ENCODE peak calls at places on chromosomes 12 and 14, in six cellular contexts. One of them, this sample, is unnamed.

GRCh38 chr12:93756295-93756694 is 79.1 kb downstream of the CRADD start:
- DNase-seq in K562: no peak
- DNase-seq in HCT116: no peak
- DNase-seq in SK-N-SH: no peak
- DNase-seq in HepG2: no peak
- DNase-seq in GM12878: no peak
- DNase-seq in this sample: no peak

GRCh38 chr12:66190519-66191406 is 1.7 kb downstream of the IRAK3 start:
- DNase-seq in K562: no peak
- DNase-seq in HCT116: no peak
- DNase-seq in SK-N-SH: no peak
- DNase-seq in HepG2: no peak
- DNase-seq in GM12878: no peak
- DNase-seq in this sample: no peak

GRCh38 chr12:109446869-109447268 is 30.2 kb downstream of the KCTD10 start:
- DNase-seq in K562: no peak
- DNase-seq in HCT116: no peak
- DNase-seq in SK-N-SH: no peak
- DNase-seq in HepG2: no peak
- DNase-seq in GM12878: no peak
- DNase-seq in this sample: no peak

GRCh38 chr14:55889124-55889523 is 229.1 kb upstream of the PELI2 start:
- DNase-seq in K562: no peak
- DNase-seq in HCT116: no peak
- DNase-seq in SK-N-SH: no peak
- DNase-seq in HepG2: no peak
- DNase-seq in GM12878: no peak
- DNase-seq in this sample: no peak

GRCh38 chr14:55133416-55133815 is 4.4 kb downstream of the LGALS3 start:
- DNase-seq in K562: peak
- DNase-seq in HCT116: peak
- DNase-seq in SK-N-SH: peak
- DNase-seq in HepG2: no peak
- DNase-seq in GM12878: no peak
- DNase-seq in this sample: no peak

GRCh38 chr14:91911474-91912032 is 35.9 kb downstream of the FBLN5 start:
- DNase-seq in K562: peak
- DNase-seq in HCT116: peak
- DNase-seq in SK-N-SH: peak
- DNase-seq in HepG2: peak
- DNase-seq in GM12878: peak
- DNase-seq in this sample: no peak

GRCh38 chr14:68396411-68396930 is 396.4 kb downstream of the ZFP36L1 start:
- DNase-seq in K562: no peak
- DNase-seq in HCT116: no peak
- DNase-seq in SK-N-SH: no peak
- DNase-seq in HepG2: no peak
- DNase-seq in GM12878: no peak
- DNase-seq in this sample: no peak

GRCh38 chr12:7142057-7142644 is 12.0 kb downstream of the CLSTN3 start:
- DNase-seq in K562: peak
- DNase-seq in HCT116: no peak
- DNase-seq in SK-N-SH: peak
- DNase-seq in HepG2: peak
- DNase-seq in GM12878: no peak
- DNase-seq in this sample: no peak

GRCh38 chr14:42214981-42215491 is 608.4 kb downstream of the LRFN5 start:
- DNase-seq in K562: no peak
- DNase-seq in HCT116: no peak
- DNase-seq in SK-N-SH: no peak
- DNase-seq in HepG2: no peak
- DNase-seq in GM12878: no peak
- DNase-seq in this sample: no peak

GRCh38 chr14:91980157-91980556 is 32.7 kb upstream of the FBLN5 start:
- DNase-seq in K562: peak
- DNase-seq in HCT116: peak
- DNase-seq in SK-N-SH: no peak
- DNase-seq in HepG2: no peak
- DNase-seq in GM12878: peak
- DNase-seq in this sample: no peak

GRCh38 chr14:29927596-29928341 is at the start of gene PRKD1:
- DNase-seq in K562: peak
- DNase-seq in HCT116: no peak
- DNase-seq in SK-N-SH: peak
- DNase-seq in HepG2: peak
- DNase-seq in GM12878: no peak
- DNase-seq in this sample: no peak

GRCh38 chr14:51614707-51615106 is 37.0 kb upstream of the FRMD6 start:
- DNase-seq in K562: no peak
- DNase-seq in HCT116: no peak
- DNase-seq in SK-N-SH: no peak
- DNase-seq in HepG2: no peak
- DNase-seq in GM12878: no peak
- DNase-seq in this sample: no peak

GRCh38 chr14:55458800-55459577 is 18.6 kb upstream of the TBPL2 start:
- DNase-seq in K562: no peak
- DNase-seq in HCT116: no peak
- DNase-seq in SK-N-SH: no peak
- DNase-seq in HepG2: no peak
- DNase-seq in GM12878: no peak
- DNase-seq in this sample: no peak

GRCh38 chr14:35140718-35141581 is 18.6 kb downstream of the PRORP start:
- DNase-seq in K562: no peak
- DNase-seq in HCT116: no peak
- DNase-seq in SK-N-SH: peak
- DNase-seq in HepG2: peak
- DNase-seq in GM12878: no peak
- DNase-seq in this sample: no peak

GRCh38 chr14:43540948-43541347 is 966.1 kb downstream of the FSCB start:
- DNase-seq in K562: no peak
- DNase-seq in HCT116: no peak
- DNase-seq in SK-N-SH: peak
- DNase-seq in HepG2: peak
- DNase-seq in GM12878: no peak
- DNase-seq in this sample: peak

GRCh38 chr14:26984318-26985177 is 386.7 kb upstream of the NOVA1 start:
- DNase-seq in K562: peak
- DNase-seq in HCT116: peak
- DNase-seq in SK-N-SH: peak
- DNase-seq in HepG2: peak
- DNase-seq in GM12878: no peak
- DNase-seq in this sample: peak

GRCh38 chr12:121240484-121241202 is 30.7 kb downstream of the P2RX4 start:
- DNase-seq in K562: peak
- DNase-seq in HCT116: no peak
- DNase-seq in SK-N-SH: no peak
- DNase-seq in HepG2: no peak
- DNase-seq in GM12878: no peak
- DNase-seq in this sample: peak

GRCh38 chr12:19003110-19003509 is 126.4 kb upstream of the PLEKHA5 start:
- DNase-seq in K562: no peak
- DNase-seq in HCT116: no peak
- DNase-seq in SK-N-SH: no peak
- DNase-seq in HepG2: no peak
- DNase-seq in GM12878: no peak
- DNase-seq in this sample: no peak

GRCh38 chr12:132460571-132460970 is 29.4 kb upstream of the FBRSL1 start:
- DNase-seq in K562: peak
- DNase-seq in HCT116: no peak
- DNase-seq in SK-N-SH: no peak
- DNase-seq in HepG2: peak
- DNase-seq in GM12878: no peak
- DNase-seq in this sample: no peak

DNA sequence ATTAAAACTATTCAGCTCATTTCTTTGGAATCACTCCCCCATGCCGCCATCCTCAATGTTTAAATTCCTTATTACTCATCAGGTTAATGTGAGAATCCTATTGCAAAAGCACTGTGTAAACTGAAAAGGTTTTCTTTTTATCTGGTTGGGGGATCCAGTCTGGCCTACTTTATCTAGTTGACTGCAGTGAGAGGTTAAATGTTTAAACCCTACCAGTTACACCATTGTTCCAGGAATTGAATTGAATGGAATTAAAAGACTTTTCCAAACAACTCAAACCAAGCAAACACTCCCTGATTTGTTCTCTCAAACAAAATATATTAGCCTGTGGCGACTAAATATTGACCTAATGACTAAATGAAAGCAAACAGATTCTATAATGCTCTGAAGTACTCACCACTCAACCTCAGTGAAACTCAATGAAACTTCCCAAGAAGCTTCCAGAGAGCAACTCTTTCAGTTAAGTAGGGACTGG is 100.5 kb downstream of the VEZT start:
- DNase-seq in K562: no peak
- DNase-seq in HCT116: no peak
- DNase-seq in SK-N-SH: no peak
- DNase-seq in HepG2: peak
- DNase-seq in GM12878: no peak
- DNase-seq in this sample: no peak
- TF ChIP-seq JUND in K562: no peak
- TF ChIP-seq JUND in HCT116: no peak
- TF ChIP-seq JUND in SK-N-SH: no peak
- TF ChIP-seq JUND in HepG2: no peak
- TF ChIP-seq JUND in GM12878: no peak
- TF ChIP-seq JUND in this sample: no peak

GRCh38 chr14:99100871-99101270 is 171.1 kb downstream of the BCL11B start:
- DNase-seq in K562: no peak
- DNase-seq in HCT116: no peak
- DNase-seq in SK-N-SH: no peak
- DNase-seq in HepG2: no peak
- DNase-seq in GM12878: no peak
- DNase-seq in this sample: no peak

GRCh38 chr14:99098199-99098598 is 173.8 kb downstream of the BCL11B start:
- DNase-seq in K562: no peak
- DNase-seq in HCT116: no peak
- DNase-seq in SK-N-SH: no peak
- DNase-seq in HepG2: no peak
- DNase-seq in GM12878: no peak
- DNase-seq in this sample: no peak

GRCh38 chr14:99101826-99102461 is 170.1 kb downstream of the BCL11B start:
- DNase-seq in K562: no peak
- DNase-seq in HCT116: no peak
- DNase-seq in SK-N-SH: no peak
- DNase-seq in HepG2: no peak
- DNase-seq in GM12878: no peak
- DNase-seq in this sample: no peak

GRCh38 chr14:99095369-99095768 is 176.6 kb downstream of the BCL11B start:
- DNase-seq in K562: no peak
- DNase-seq in HCT116: no peak
- DNase-seq in SK-N-SH: no peak
- DNase-seq in HepG2: no peak
- DNase-seq in GM12878: no peak
- DNase-seq in this sample: no peak

DNA sequence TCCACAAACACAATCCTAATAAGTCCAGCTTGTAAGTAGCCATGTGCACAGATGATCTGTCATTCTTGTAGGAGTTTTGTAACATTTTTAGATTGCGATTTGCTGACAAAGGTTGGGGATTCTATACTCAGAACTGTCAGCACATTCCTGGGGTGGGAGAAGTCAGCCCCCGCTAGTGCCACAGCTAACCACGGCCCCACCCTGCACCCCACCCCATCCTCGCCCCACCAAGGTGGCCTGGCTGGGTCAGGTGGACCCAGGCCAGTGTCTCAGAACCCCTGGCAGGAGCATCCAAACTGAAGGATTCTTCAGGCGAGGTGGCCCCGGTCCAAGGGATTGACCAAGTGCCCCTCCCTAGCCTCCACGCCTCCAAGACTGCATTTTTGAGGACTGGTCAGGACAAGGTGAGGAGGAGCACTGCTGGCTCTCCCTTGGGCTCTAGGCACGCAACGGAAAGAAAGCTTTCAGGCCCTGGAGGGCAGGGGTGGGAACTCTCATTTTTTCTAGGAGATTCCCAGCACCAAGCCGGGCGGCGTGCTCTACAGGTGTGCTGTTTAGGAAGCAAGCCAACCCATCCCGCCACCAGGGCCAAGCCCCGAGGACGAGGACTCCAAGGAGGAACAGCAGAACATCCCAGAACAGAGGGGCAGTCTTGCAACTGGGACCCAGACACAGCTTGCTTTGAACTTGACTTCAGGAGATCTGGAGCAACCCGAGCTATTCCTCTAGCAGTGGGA is 172.8 kb downstream of the BCL11B start:
- DNase-seq in K562: no peak
- DNase-seq in HCT116: no peak
- DNase-seq in SK-N-SH: no peak
- DNase-seq in HepG2: no peak
- DNase-seq in GM12878: no peak
- DNase-seq in this sample: no peak
- H2AFZ ChIP-seq in K562: no peak
- H2AFZ ChIP-seq in HCT116: no peak
- H2AFZ ChIP-seq in SK-N-SH: no peak
- H2AFZ ChIP-seq in HepG2: no peak
- H2AFZ ChIP-seq in GM12878: no peak
- H2AFZ ChIP-seq in this sample: no peak

GRCh38 chr14:98924046-98924445 is 348.0 kb downstream of the BCL11B start:
- DNase-seq in K562: no peak
- DNase-seq in HCT116: no peak
- DNase-seq in SK-N-SH: no peak
- DNase-seq in HepG2: no peak
- DNase-seq in GM12878: no peak
- DNase-seq in this sample: no peak

GRCh38 chr14:98915625-98916024 is 356.4 kb downstream of the BCL11B start:
- DNase-seq in K562: no peak
- DNase-seq in HCT116: no peak
- DNase-seq in SK-N-SH: no peak
- DNase-seq in HepG2: no peak
- DNase-seq in GM12878: no peak
- DNase-seq in this sample: no peak

GRCh38 chr14:98923596-98923995 is 348.4 kb downstream of the BCL11B start:
- DNase-seq in K562: no peak
- DNase-seq in HCT116: no peak
- DNase-seq in SK-N-SH: no peak
- DNase-seq in HepG2: no peak
- DNase-seq in GM12878: no peak
- DNase-seq in this sample: no peak

GRCh38 chr14:98916036-98916435 is 356.0 kb downstream of the BCL11B start:
- DNase-seq in K562: no peak
- DNase-seq in HCT116: no peak
- DNase-seq in SK-N-SH: no peak
- DNase-seq in HepG2: no peak
- DNase-seq in GM12878: no peak
- DNase-seq in this sample: no peak

GRCh38 chr14:98919431-98919830 is 352.6 kb downstream of the BCL11B start:
- DNase-seq in K562: no peak
- DNase-seq in HCT116: no peak
- DNase-seq in SK-N-SH: no peak
- DNase-seq in HepG2: no peak
- DNase-seq in GM12878: no peak
- DNase-seq in this sample: no peak
- TF ChIP-seq JUND in K562: no peak
- TF ChIP-seq JUND in HCT116: no peak
- TF ChIP-seq JUND in SK-N-SH: no peak
- TF ChIP-seq JUND in HepG2: no peak
- TF ChIP-seq JUND in GM12878: no peak
- TF ChIP-seq JUND in this sample: no peak

DNA sequence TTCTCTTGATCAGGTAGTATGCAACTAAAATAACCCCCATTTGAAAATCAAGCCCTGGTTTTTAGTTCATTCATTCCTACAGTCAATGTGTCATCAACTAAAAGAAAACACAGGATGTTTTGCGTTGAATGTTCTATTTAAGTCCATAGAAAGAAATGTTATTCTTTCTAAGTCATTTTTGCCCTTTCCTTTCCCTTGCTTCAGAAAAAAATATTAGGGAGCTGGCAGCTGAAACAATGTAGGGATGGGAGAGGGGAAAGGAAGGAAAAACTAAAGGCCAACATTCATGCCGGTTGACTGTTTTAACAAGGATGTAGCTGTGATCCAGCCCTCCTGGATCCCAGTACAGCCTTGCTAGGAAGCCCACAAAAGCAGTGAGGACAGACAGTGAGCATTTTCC is 155.1 kb downstream of the BTG1 start:
- DNase-seq in K562: no peak
- DNase-seq in HCT116: no peak
- DNase-seq in SK-N-SH: no peak
- DNase-seq in HepG2: no peak
- DNase-seq in GM12878: no peak
- DNase-seq in this sample: no peak
- H2AFZ ChIP-seq in K562: peak
- H2AFZ ChIP-seq in HCT116: no peak
- H2AFZ ChIP-seq in SK-N-SH: peak
- H2AFZ ChIP-seq in HepG2: no peak
- H2AFZ ChIP-seq in GM12878: no peak
- H2AFZ ChIP-seq in this sample: no peak